ENCODE peak calls at places on chromosome 15, in four cellular contexts. One of them, this sample, is unnamed.

GRCh38 chr15:89088605-89089315 is 504 bp downstream of the ABHD2 start:
- DNase-seq in EL: no peak
- DNase-seq in EH: peak; percentile 32
- DNase-seq in RWPE1: no peak
- DNase-seq in this sample: peak; percentile 46

GRCh38 chr15:56943398-56943797 is 25.0 kb downstream of the TCF12 start:
- DNase-seq in RWPE1: no peak
- DNase-seq in EH: peak; percentile 41
- DNase-seq in EL: peak; percentile 20
- DNase-seq in this sample: peak; percentile 56

GRCh38 chr15:63473999-63474809 is 30.2 kb upstream of the USP3 start:
- DNase-seq in EH: peak; percentile 84
- DNase-seq in RWPE1: no peak
- DNase-seq in EL: peak; percentile 80
- DNase-seq in this sample: peak; percentile 87

GRCh38 chr15:75198560-75199346 is 2.9 kb upstream of the C15orf39 start:
- DNase-seq in EL: peak; percentile 61
- DNase-seq in EH: peak; percentile 78
- DNase-seq in RWPE1: peak; percentile 44
- DNase-seq in this sample: no peak

GRCh38 chr15:60213377-60214010 is 184.3 kb downstream of the ANXA2 start:
- DNase-seq in EH: no peak
- DNase-seq in RWPE1: no peak
- DNase-seq in EL: no peak
- DNase-seq in this sample: no peak

GRCh38 chr15:100349321-100349695 is 7.5 kb upstream of the ADAMTS17 start:
- DNase-seq in RWPE1: no peak
- DNase-seq in EH: no peak
- DNase-seq in EL: no peak
- DNase-seq in this sample: no peak

GRCh38 chr15:70023064-70023768 is 74.5 kb downstream of the TLE3 start:
- DNase-seq in EL: peak; percentile 89
- DNase-seq in EH: peak; percentile 89
- DNase-seq in RWPE1: peak; percentile 90
- DNase-seq in this sample: peak; percentile 97

GRCh38 chr15:82072926-82073537 is 27.2 kb upstream of the MEX3B start:
- DNase-seq in EH: no peak
- DNase-seq in RWPE1: no peak
- DNase-seq in EL: no peak
- DNase-seq in this sample: no peak

GRCh38 chr15:58731756-58732535 is 17.6 kb downstream of the ADAM10 start:
- DNase-seq in EL: peak; percentile 77
- DNase-seq in EH: peak; percentile 81
- DNase-seq in RWPE1: peak; percentile 77
- DNase-seq in this sample: peak; percentile 91

GRCh38 chr15:41789237-41789636 is 15.0 kb downstream of the MAPKBP1 start:
- DNase-seq in EL: no peak
- DNase-seq in RWPE1: no peak
- DNase-seq in EH: no peak
- DNase-seq in this sample: no peak

GRCh38 chr15:56371495-56372147 is 6.4 kb downstream of the TEX9 start:
- DNase-seq in RWPE1: peak; percentile 24
- DNase-seq in EL: no peak
- DNase-seq in EH: no peak
- DNase-seq in this sample: no peak

GRCh38 chr15:81548350-81549116 is 174.5 kb upstream of the TMC3 start:
- DNase-seq in EH: peak; percentile 22
- DNase-seq in EL: peak; percentile 4
- DNase-seq in RWPE1: peak; percentile 34
- DNase-seq in this sample: peak; percentile 28

GRCh38 chr15:52291204-52291603 is 4.4 kb downstream of the MYO5C start:
- DNase-seq in EL: no peak
- DNase-seq in EH: no peak
- DNase-seq in RWPE1: no peak
- DNase-seq in this sample: no peak

GRCh38 chr15:59549339-59549807 is 62.2 kb upstream of the GCNT3 start:
- DNase-seq in RWPE1: no peak
- DNase-seq in EL: no peak
- DNase-seq in EH: no peak
- DNase-seq in this sample: no peak

GRCh38 chr15:53588773-53589172 is 170.7 kb downstream of the WDR72 start:
- DNase-seq in EH: no peak
- DNase-seq in RWPE1: no peak
- DNase-seq in EL: no peak
- DNase-seq in this sample: peak; percentile 2

GRCh38 chr15:28182731-28183130 is 83.6 kb upstream of the OCA2 start:
- DNase-seq in EL: no peak
- DNase-seq in EH: no peak
- DNase-seq in RWPE1: no peak
- DNase-seq in this sample: no peak